ENCODE peak calls at places on chromosomes 11 and 22, in six cellular contexts. M is A673, R is psoas muscle, H is colonic mucosa, P is cardiac muscle cell, I is mucosa of descending colon. G is an unnamed sample.

GRCh38 chr22:28711820-28712777 is 29.5 kb downstream of the CHEK2 start:
- DNase-seq in M (peak), R (no peak), H (no peak), P (peak), I (no peak), G (peak)

GRCh38 chr22:19533049-19533626 is 8.9 kb upstream of the CLDN5 start:
- DNase-seq in M (no peak), R (no peak), H (no peak), P (no peak), I (no peak), G (no peak)

GRCh38 chr22:27377901-27378300 is 423.7 kb downstream of the MN1 start:
- DNase-seq in M (peak), R (no peak), H (peak), P (peak), I (no peak), G (no peak)

GRCh38 chr22:32531955-32532818 is 57.6 kb downstream of the FBXO7 start:
- DNase-seq in M (peak), R (peak), H (peak), P (peak), I (peak), G (no peak)

GRCh38 chr22:31753005-31753633 is 700 bp upstream of the DEPDC5 start:
- DNase-seq in M (no peak), R (peak), H (peak), P (peak), I (peak), G (no peak)

GRCh38 chr11:46295312-46295995 is 18.0 kb downstream of the CREB3L1 start:
- DNase-seq in M (peak), R (peak), H (no peak), P (peak), I (peak), G (no peak)

GRCh38 chr11:120181446-120181992 is 29.3 kb upstream of the OAF start:
- DNase-seq in M (no peak), R (no peak), H (peak), P (no peak), I (no peak), G (no peak)

GRCh38 chr22:32204856-32205722 is at the start of gene RFPL2:
- DNase-seq in M (peak), R (peak), H (no peak), P (peak), I (no peak), G (no peak)

GRCh38 chr11:113114452-113115027 is 153.3 kb downstream of the NCAM1 start:
- DNase-seq in M (peak), R (peak), H (peak), P (peak), I (no peak), G (no peak)

GRCh38 chr11:106179048-106179447 is 101.6 kb downstream of the AASDHPPT start:
- DNase-seq in M (no peak), R (no peak), H (no peak), P (no peak), I (no peak), G (no peak)

GRCh38 chr11:18668131-18668530 is 30.4 kb upstream of the TMEM86A start:
- DNase-seq in M (no peak), R (no peak), H (no peak), P (no peak), I (no peak), G (no peak)

GRCh38 chr22:44363214-44363979 is 50.6 kb upstream of the SHISAL1 start:
- DNase-seq in M (no peak), R (peak), H (peak), P (peak), I (peak), G (no peak)

GRCh38 chr11:32527191-32527590 is 56.4 kb upstream of the EIF3M start:
- DNase-seq in M (no peak), R (no peak), H (no peak), P (peak), I (no peak), G (peak)

GRCh38 chr22:20243176-20243544 is 25.0 kb downstream of the RTN4R start:
- DNase-seq in M (no peak), R (no peak), H (no peak), P (no peak), I (no peak), G (no peak)

GRCh38 chr11:44484211-44484610 is 81.3 kb upstream of the CD82 start:
- DNase-seq in M (peak), R (no peak), H (no peak), P (peak), I (no peak), G (no peak)

GRCh38 chr11:90493379-90493778 is 270.5 kb upstream of the CHORDC1 start:
- DNase-seq in M (no peak), R (no peak), H (no peak), P (no peak), I (no peak), G (no peak)

GRCh38 chr11:120303004-120303637 is 22.0 kb upstream of the TLCD5 start:
- DNase-seq in M (peak), R (peak), H (peak), P (peak), I (no peak), G (peak)

GRCh38 chr11:96178014-96178745 is 164.8 kb downstream of the MAML2 start:
- DNase-seq in M (no peak), R (no peak), H (no peak), P (no peak), I (no peak), G (no peak)

GRCh38 chr11:116657842-116658825 is 114.7 kb downstream of the BUD13 start:
- DNase-seq in M (peak), R (no peak), H (no peak), P (peak), I (no peak), G (no peak)

GRCh38 chr22:22773427-22773826 is 114.2 kb upstream of the IGLL5 start:
- DNase-seq in M (no peak), R (no peak), H (no peak), P (no peak), I (no peak), G (no peak)
- H3K4me3 ChIP-seq in M (no peak), R (no peak), H (no peak), P (no peak), I (no peak), G (no peak)

DNA sequence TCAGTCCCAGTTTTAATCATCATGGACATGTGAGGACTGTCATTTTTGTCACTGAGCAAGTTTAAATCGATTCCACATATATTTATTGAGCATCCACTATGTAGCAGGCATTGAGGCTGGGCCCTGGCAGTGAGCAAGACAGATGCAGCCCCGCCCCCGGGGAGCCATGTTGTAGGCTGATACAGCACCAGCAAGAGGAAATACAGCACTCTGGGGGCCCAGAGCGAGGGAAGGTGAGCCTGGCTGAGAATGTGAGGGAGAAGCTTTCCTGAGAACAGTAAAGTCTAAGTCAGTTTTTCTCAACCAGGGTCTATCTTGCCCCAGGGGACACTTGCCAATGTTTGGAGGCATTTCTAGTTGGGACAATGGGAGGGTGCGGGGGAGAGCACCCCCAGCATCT is 108.6 kb upstream of the ASPHD2 start:
- DNase-seq in M (no peak), R (no peak), H (no peak), P (no peak), I (no peak), G (no peak)
- TF ChIP-seq CTCF in M (no peak), R (no peak), H (no peak), P (no peak), I (no peak), G (no peak)

GRCh38 chr11:12113294-12113693 is 2.9 kb downstream of the MICAL2 start:
- DNase-seq in M (no peak), R (no peak), H (no peak), P (peak), I (no peak), G (no peak)

GRCh38 chr11:12112731-12113130 is 2.3 kb downstream of the MICAL2 start:
- DNase-seq in M (no peak), R (no peak), H (no peak), P (no peak), I (no peak), G (no peak)

GRCh38 chr11:12111482-12112149 is 1.2 kb downstream of the MICAL2 start:
- DNase-seq in M (no peak), R (no peak), H (no peak), P (no peak), I (no peak), G (no peak)

GRCh38 chr11:12110714-12111481 is 508 bp downstream of the MICAL2 start:
- DNase-seq in M (peak), R (peak), H (peak), P (no peak), I (peak), G (no peak)

GRCh38 chr11:12112150-12112520 is 1.7 kb downstream of the MICAL2 start:
- DNase-seq in M (no peak), R (no peak), H (no peak), P (no peak), I (no peak), G (no peak)
- H3K4me3 ChIP-seq in M (no peak), R (peak), H (peak), P (peak), I (no peak), G (peak)

GRCh38 chr22:42158456-42159132 is 28.0 kb upstream of the CYP2D6 start:
- DNase-seq in M (no peak), R (no peak), H (peak), P (no peak), I (no peak), G (no peak)
- TF ChIP-seq CTCF in M (no peak), R (no peak), H (no peak), P (no peak), I (no peak), G (no peak)

GRCh38 chr11:65131895-65132237 is 2.5 kb downstream of the SYVN1 start:
- DNase-seq in M (no peak), R (no peak), H (no peak), P (no peak), I (no peak), G (no peak)
- H3K4me3 ChIP-seq in M (no peak), R (no peak), H (no peak), P (no peak), I (no peak), G (no peak)

DNA sequence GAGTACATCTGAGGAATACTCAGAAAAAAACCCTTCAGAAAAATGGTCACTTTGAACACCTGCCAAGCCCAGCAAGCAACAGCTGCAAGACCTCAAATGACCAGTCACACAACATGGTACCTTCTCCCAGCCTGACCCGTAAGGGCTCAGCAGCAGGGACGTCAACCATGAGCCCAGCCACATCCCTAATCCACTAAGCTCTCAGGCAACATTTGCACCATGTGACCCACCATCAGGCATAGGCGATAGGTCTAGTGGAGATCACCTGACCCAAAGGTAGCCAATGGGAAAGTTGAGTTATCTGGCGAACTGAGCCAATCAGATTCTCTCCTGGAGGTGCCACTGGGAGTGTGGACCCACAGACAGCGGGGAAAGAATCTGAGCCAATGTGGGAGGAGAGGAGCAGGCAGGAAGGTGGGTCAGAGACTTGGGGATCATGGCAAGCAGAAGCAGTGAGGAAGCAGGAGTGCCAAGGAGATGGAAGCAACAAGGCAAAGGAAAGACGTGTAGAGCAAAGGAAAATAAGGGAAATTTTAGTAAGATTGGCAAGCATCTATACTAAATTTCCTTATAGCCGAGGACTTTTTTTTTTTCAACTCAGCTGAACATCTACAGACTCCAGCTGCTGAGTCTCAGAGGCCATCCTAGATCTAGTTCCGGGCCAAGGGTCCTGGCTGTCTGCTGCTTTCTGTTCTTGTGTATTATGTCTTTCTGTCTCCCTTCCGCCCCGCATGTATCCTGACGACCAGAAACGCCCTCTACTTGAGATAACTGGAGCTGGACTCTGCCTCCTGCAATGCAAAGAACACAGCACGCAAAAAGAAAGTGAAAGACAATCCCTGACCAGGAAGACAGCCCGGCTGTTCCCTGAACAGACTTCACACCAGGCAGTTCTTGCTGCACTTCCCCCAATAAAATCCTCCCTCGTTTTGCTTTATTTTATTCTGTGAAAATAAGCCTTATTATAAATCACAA is 11.0 kb upstream of the PLAAT2 start:
- DNase-seq in M (peak), R (peak), H (peak), P (peak), I (peak), G (no peak)
- TF ChIP-seq CTCF in M (peak), R (no peak), H (no peak), P (peak), I (no peak), G (no peak)

G was measured in epithelial cell of proximal tubule.